ENCODE peak calls at places on chromosomes 2 and 18, in six cellular contexts. One of them, this sample, is unnamed.

GRCh38 chr2:234835738-234836137 is 116.1 kb upstream of the SH3BP4 start:
- DNase-seq in IMR-90: no peak
- DNase-seq in neuronal stem cell: no peak
- DNase-seq in H9: no peak
- DNase-seq in trophoblast cell: no peak
- DNase-seq in mesenchymal stem cell: no peak
- DNase-seq in this sample: no peak

GRCh38 chr2:223696719-223697118 is 94.6 kb upstream of the SCG2 start:
- DNase-seq in IMR-90: peak
- DNase-seq in neuronal stem cell: no peak
- DNase-seq in H9: no peak
- DNase-seq in trophoblast cell: no peak
- DNase-seq in mesenchymal stem cell: peak
- DNase-seq in this sample: no peak

GRCh38 chr2:80073134-80073561 is 231.4 kb downstream of the LRRTM1 start:
- DNase-seq in IMR-90: peak
- DNase-seq in neuronal stem cell: peak
- DNase-seq in H9: peak
- DNase-seq in trophoblast cell: peak
- DNase-seq in mesenchymal stem cell: peak
- DNase-seq in this sample: no peak

GRCh38 chr2:118835739-118836410 is 11.6 kb downstream of the EN1 start:
- DNase-seq in IMR-90: no peak
- DNase-seq in neuronal stem cell: peak
- DNase-seq in H9: peak
- DNase-seq in trophoblast cell: no peak
- DNase-seq in mesenchymal stem cell: no peak
- DNase-seq in this sample: no peak

GRCh38 chr2:221554769-221555510 is 17.2 kb downstream of the EPHA4 start:
- DNase-seq in IMR-90: peak
- DNase-seq in neuronal stem cell: peak
- DNase-seq in H9: peak
- DNase-seq in trophoblast cell: peak
- DNase-seq in mesenchymal stem cell: no peak
- DNase-seq in this sample: no peak

GRCh38 chr2:8653485-8653884 is 28.4 kb upstream of the ID2 start:
- DNase-seq in IMR-90: no peak
- DNase-seq in neuronal stem cell: peak
- DNase-seq in H9: no peak
- DNase-seq in trophoblast cell: no peak
- DNase-seq in mesenchymal stem cell: no peak
- DNase-seq in this sample: no peak

GRCh38 chr18:48820483-48821250 is 130.1 kb downstream of the SMAD7 start:
- DNase-seq in IMR-90: no peak
- DNase-seq in neuronal stem cell: no peak
- DNase-seq in H9: peak
- DNase-seq in trophoblast cell: no peak
- DNase-seq in mesenchymal stem cell: no peak
- DNase-seq in this sample: peak

GRCh38 chr2:177338177-177338721 is 54.3 kb upstream of the AGPS start:
- DNase-seq in IMR-90: peak
- DNase-seq in neuronal stem cell: no peak
- DNase-seq in H9: no peak
- DNase-seq in trophoblast cell: peak
- DNase-seq in mesenchymal stem cell: peak
- DNase-seq in this sample: no peak

GRCh38 chr2:173654146-173654895 is 299.6 kb downstream of the CDCA7 start:
- DNase-seq in IMR-90: no peak
- DNase-seq in neuronal stem cell: no peak
- DNase-seq in H9: peak
- DNase-seq in trophoblast cell: no peak
- DNase-seq in mesenchymal stem cell: no peak
- DNase-seq in this sample: no peak

GRCh38 chr18:74266161-74266560 is 25.6 kb downstream of the CYB5A start:
- DNase-seq in IMR-90: peak
- DNase-seq in neuronal stem cell: no peak
- DNase-seq in H9: no peak
- DNase-seq in trophoblast cell: no peak
- DNase-seq in mesenchymal stem cell: peak
- DNase-seq in this sample: no peak

GRCh38 chr2:70301344-70302194 is at the start of gene FAM136A:
- DNase-seq in IMR-90: peak
- DNase-seq in neuronal stem cell: peak
- DNase-seq in H9: peak
- DNase-seq in trophoblast cell: peak
- DNase-seq in mesenchymal stem cell: peak
- DNase-seq in this sample: peak

DNA sequence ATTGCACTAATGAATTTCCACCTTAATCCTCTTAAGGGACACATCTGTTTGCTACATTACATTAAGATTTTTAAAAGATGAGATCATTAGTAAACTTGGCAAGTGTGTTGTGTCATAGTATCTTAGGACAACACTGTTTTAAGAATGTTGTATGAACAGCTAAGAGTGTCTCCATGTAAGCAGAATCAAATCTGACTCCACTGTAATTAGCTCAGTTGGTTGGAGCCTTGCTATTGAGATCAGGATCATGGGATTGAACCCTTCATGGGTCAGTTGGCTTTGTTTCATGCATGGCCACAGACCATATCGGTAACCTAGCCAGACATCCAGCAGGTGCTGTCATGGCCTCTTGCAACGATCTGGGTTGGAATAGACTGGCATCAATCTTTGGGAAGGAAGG is 5.2 kb downstream of the FHOD3 start:
- DNase-seq in IMR-90: peak
- DNase-seq in neuronal stem cell: no peak
- DNase-seq in H9: no peak
- DNase-seq in trophoblast cell: no peak
- DNase-seq in mesenchymal stem cell: peak
- DNase-seq in this sample: no peak
- H4K91ac ChIP-seq in IMR-90: no peak
- H4K91ac ChIP-seq in neuronal stem cell: no peak
- H4K91ac ChIP-seq in H9: no peak
- H4K91ac ChIP-seq in trophoblast cell: no peak
- H4K91ac ChIP-seq in mesenchymal stem cell: no peak
- H4K91ac ChIP-seq in this sample: no peak

GRCh38 chr2:25041928-25042320 is at the start of gene EFR3B:
- DNase-seq in IMR-90: peak
- DNase-seq in neuronal stem cell: peak
- DNase-seq in H9: peak
- DNase-seq in trophoblast cell: peak
- DNase-seq in mesenchymal stem cell: peak
- DNase-seq in this sample: peak

GRCh38 chr2:25043241-25043867 is 1.5 kb downstream of the EFR3B start:
- DNase-seq in IMR-90: peak
- DNase-seq in neuronal stem cell: peak
- DNase-seq in H9: peak
- DNase-seq in trophoblast cell: no peak
- DNase-seq in mesenchymal stem cell: peak
- DNase-seq in this sample: peak

GRCh38 chr2:25044011-25044410 is 2.1 kb downstream of the EFR3B start:
- DNase-seq in IMR-90: no peak
- DNase-seq in neuronal stem cell: no peak
- DNase-seq in H9: no peak
- DNase-seq in trophoblast cell: no peak
- DNase-seq in mesenchymal stem cell: no peak
- DNase-seq in this sample: no peak

GRCh38 chr2:25042321-25043240 is 705 bp downstream of the EFR3B start:
- DNase-seq in IMR-90: peak
- DNase-seq in neuronal stem cell: peak
- DNase-seq in H9: peak
- DNase-seq in trophoblast cell: no peak
- DNase-seq in mesenchymal stem cell: peak
- DNase-seq in this sample: no peak

GRCh38 chr2:25044990-25045389 is 3.1 kb downstream of the EFR3B start:
- DNase-seq in IMR-90: no peak
- DNase-seq in neuronal stem cell: no peak
- DNase-seq in H9: no peak
- DNase-seq in trophoblast cell: no peak
- DNase-seq in mesenchymal stem cell: no peak
- DNase-seq in this sample: no peak
- H4K91ac ChIP-seq in IMR-90: no peak
- H4K91ac ChIP-seq in neuronal stem cell: no peak
- H4K91ac ChIP-seq in H9: no peak
- H4K91ac ChIP-seq in trophoblast cell: no peak
- H4K91ac ChIP-seq in mesenchymal stem cell: no peak
- H4K91ac ChIP-seq in this sample: no peak

GRCh38 chr2:117169036-117169765 is 645.3 kb upstream of the DDX18 start:
- DNase-seq in IMR-90: no peak
- DNase-seq in neuronal stem cell: no peak
- DNase-seq in H9: no peak
- DNase-seq in trophoblast cell: no peak
- DNase-seq in mesenchymal stem cell: no peak
- DNase-seq in this sample: no peak
- H4K91ac ChIP-seq in IMR-90: no peak
- H4K91ac ChIP-seq in neuronal stem cell: no peak
- H4K91ac ChIP-seq in H9: no peak
- H4K91ac ChIP-seq in trophoblast cell: no peak
- H4K91ac ChIP-seq in mesenchymal stem cell: no peak
- H4K91ac ChIP-seq in this sample: no peak

GRCh38 chr2:54486766-54487165 is 30.6 kb downstream of the SPTBN1 start:
- DNase-seq in IMR-90: no peak
- DNase-seq in neuronal stem cell: no peak
- DNase-seq in H9: no peak
- DNase-seq in trophoblast cell: no peak
- DNase-seq in mesenchymal stem cell: no peak
- DNase-seq in this sample: no peak

GRCh38 chr2:54494087-54494486 is 38.0 kb downstream of the SPTBN1 start:
- DNase-seq in IMR-90: peak
- DNase-seq in neuronal stem cell: no peak
- DNase-seq in H9: no peak
- DNase-seq in trophoblast cell: no peak
- DNase-seq in mesenchymal stem cell: no peak
- DNase-seq in this sample: no peak

GRCh38 chr2:54492335-54492734 is 36.2 kb downstream of the SPTBN1 start:
- DNase-seq in IMR-90: no peak
- DNase-seq in neuronal stem cell: no peak
- DNase-seq in H9: no peak
- DNase-seq in trophoblast cell: no peak
- DNase-seq in mesenchymal stem cell: no peak
- DNase-seq in this sample: no peak

GRCh38 chr2:54490863-54491262 is 34.7 kb downstream of the SPTBN1 start:
- DNase-seq in IMR-90: no peak
- DNase-seq in neuronal stem cell: no peak
- DNase-seq in H9: no peak
- DNase-seq in trophoblast cell: no peak
- DNase-seq in mesenchymal stem cell: no peak
- DNase-seq in this sample: no peak
- H4K91ac ChIP-seq in IMR-90: no peak
- H4K91ac ChIP-seq in neuronal stem cell: no peak
- H4K91ac ChIP-seq in H9: no peak
- H4K91ac ChIP-seq in trophoblast cell: no peak
- H4K91ac ChIP-seq in mesenchymal stem cell: no peak
- H4K91ac ChIP-seq in this sample: no peak

DNA sequence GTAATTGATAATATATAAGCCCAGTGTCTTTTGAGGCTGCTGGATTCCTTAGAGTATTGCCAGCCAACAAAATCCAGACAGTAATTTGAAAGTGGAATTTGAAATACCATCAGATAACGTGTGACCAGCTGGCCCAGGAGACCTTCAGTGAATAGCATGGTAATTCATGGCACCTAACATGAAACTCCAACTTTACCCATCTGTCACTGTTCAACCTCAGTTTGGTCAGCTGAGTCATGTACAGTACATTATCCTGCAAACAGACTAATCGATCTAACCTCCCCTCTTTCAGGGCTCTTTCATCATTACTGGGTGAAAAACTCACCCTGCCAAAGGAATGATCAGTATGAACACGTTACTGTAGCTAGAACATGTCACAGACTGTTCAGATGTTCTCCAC is 230.6 kb downstream of the DOK6 start:
- DNase-seq in IMR-90: no peak
- DNase-seq in neuronal stem cell: no peak
- DNase-seq in H9: no peak
- DNase-seq in trophoblast cell: no peak
- DNase-seq in mesenchymal stem cell: peak
- DNase-seq in this sample: no peak
- H4K91ac ChIP-seq in IMR-90: no peak
- H4K91ac ChIP-seq in neuronal stem cell: no peak
- H4K91ac ChIP-seq in H9: no peak
- H4K91ac ChIP-seq in trophoblast cell: no peak
- H4K91ac ChIP-seq in mesenchymal stem cell: no peak
- H4K91ac ChIP-seq in this sample: no peak

This sample was measured in H1.